ENCODE peak calls at places on chromosomes 1 and 21, in seven cellular contexts. Y is brain microvascular endothelial cell; K is left ventricle myocardium inferior; V is IMR-90; H is heart left ventricle; P is GM23338; Z is CD4-positive, CD25-positive, alpha-beta regulatory T cell. A is an unnamed sample.

GRCh38 chr1:111802110-111802509 is 46.4 kb downstream of the DDX20 start:
- DNase-seq in V (no peak), Z (no peak), P (no peak), Y (no peak), H (peak), K (peak), A (no peak)

GRCh38 chr21:28518620-28519019 is 474.1 kb downstream of the LTN1 start:
- DNase-seq in V (peak), K (no peak), Y (no peak), H (no peak), Z (no peak), P (no peak), A (no peak)

GRCh38 chr1:59077739-59078503 is 219.0 kb upstream of the FGGY start:
- DNase-seq in V (no peak), P (peak), H (no peak), K (no peak), Y (no peak), Z (no peak), A (no peak)

GRCh38 chr1:234541281-234541975 is 62.4 kb upstream of the TARBP1 start:
- DNase-seq in H (no peak), Z (no peak), Y (no peak), V (peak), P (no peak), K (no peak), A (no peak)

GRCh38 chr21:45972716-45973474 is 8.7 kb upstream of the COL6A1 start:
- DNase-seq in K (peak), V (peak), Z (no peak), Y (peak), P (peak), H (peak), A (no peak)

GRCh38 chr1:230878584-230878975 is 10.3 kb upstream of the C1orf198 start:
- DNase-seq in Y (no peak), H (no peak), K (no peak), Z (no peak), V (peak), P (no peak), A (no peak)

GRCh38 chr1:63731117-63732043 is 42.4 kb upstream of the ROR1 start:
- DNase-seq in Z (no peak), Y (peak), K (no peak), P (peak), H (peak), V (peak), A (no peak)

GRCh38 chr1:150072959-150073358 is 5.4 kb downstream of the VPS45 start:
- DNase-seq in P (peak), K (no peak), H (no peak), Y (no peak), Z (peak), V (peak), A (no peak)

GRCh38 chr21:35021546-35021945 is 27.6 kb downstream of the RUNX1 start:
- DNase-seq in V (no peak), Z (no peak), P (no peak), Y (no peak), H (no peak), K (no peak), A (no peak)

GRCh38 chr1:53369761-53370160 is 41.9 kb upstream of the LRP8 start:
- DNase-seq in Z (no peak), Y (no peak), V (no peak), K (no peak), H (no peak), P (no peak), A (no peak)

GRCh38 chr21:17352937-17353655 is 159.7 kb upstream of the CXADR start:
- DNase-seq in Y (no peak), Z (no peak), V (no peak), K (no peak), H (no peak), P (no peak), A (no peak)

GRCh38 chr1:33169290-33170055 is 12.4 kb downstream of the TRIM62 start:
- DNase-seq in H (no peak), V (peak), K (no peak), P (no peak), Y (peak), Z (no peak), A (peak)

GRCh38 chr1:33375316-33375715 is 54.4 kb upstream of the A3GALT2 start:
- DNase-seq in K (no peak), V (no peak), P (no peak), H (no peak), Z (no peak), Y (no peak), A (no peak)

GRCh38 chr1:31434101-31434871 is 21.3 kb downstream of the SERINC2 start:
- DNase-seq in H (no peak), Z (no peak), P (peak), Y (no peak), V (no peak), K (no peak), A (no peak)

GRCh38 chr21:42373908-42374455 is 7.6 kb upstream of the TFF1 start:
- DNase-seq in V (no peak), H (no peak), P (no peak), Z (no peak), K (no peak), Y (no peak), A (no peak)

GRCh38 chr1:78122389-78122788 is 76.6 kb downstream of the GIPC2 start:
- DNase-seq in Y (no peak), H (no peak), P (no peak), K (no peak), Z (no peak), V (no peak), A (no peak)
- H3K27ac ChIP-seq in Y (no peak), H (no peak), P (no peak), K (no peak), Z (no peak), V (no peak), A (no peak)

DNA sequence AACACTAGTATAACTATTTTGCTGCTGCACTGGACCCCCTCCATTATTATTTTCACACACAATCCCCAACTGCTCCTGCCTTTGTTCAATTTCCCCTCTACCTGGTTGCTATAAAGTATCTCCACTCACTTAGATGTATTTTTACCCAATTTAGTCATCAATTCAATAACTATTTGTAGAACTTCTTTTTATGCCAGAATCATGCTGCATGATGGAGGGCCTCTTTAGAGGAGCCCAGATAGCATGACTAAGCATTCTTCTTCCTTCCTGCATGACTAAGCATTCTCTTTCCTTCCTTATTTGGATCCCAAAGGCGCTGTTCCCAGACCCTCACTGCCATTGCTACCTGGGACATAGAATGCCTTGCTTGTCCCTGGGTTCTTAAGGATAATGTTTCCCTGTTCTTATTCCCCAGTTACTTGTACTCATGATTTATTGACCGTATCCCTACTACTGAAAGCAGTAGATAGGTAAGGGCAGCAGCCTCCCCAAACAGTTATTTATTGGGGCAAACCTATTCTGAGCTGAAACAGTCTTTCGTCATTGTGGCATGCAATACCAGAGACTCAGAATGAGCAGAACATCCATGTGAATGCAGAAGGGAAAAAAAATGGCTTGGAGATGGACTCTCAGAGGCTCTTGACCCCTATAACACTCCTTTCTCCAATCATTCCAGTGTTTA is 89.3 kb upstream of the AKT3 start:
- DNase-seq in V (peak), Z (no peak), H (no peak), K (no peak), Y (no peak), P (peak), A (no peak)
- H3K27ac ChIP-seq in V (no peak), Z (no peak), H (no peak), K (no peak), Y (no peak), P (no peak), A (no peak)

GRCh38 chr1:211514030-211514754 is 22.2 kb upstream of the RD3 start:
- DNase-seq in P (peak), H (peak), V (peak), K (peak), Z (peak), Y (peak), A (peak)

GRCh38 chr1:211511947-211512346 is 20.0 kb upstream of the RD3 start:
- DNase-seq in P (no peak), Y (peak), Z (no peak), V (peak), H (no peak), K (no peak), A (no peak)

GRCh38 chr1:211518330-211519289 is 26.6 kb upstream of the RD3 start:
- DNase-seq in H (no peak), K (no peak), Z (no peak), V (no peak), P (no peak), Y (no peak), A (no peak)

GRCh38 chr1:211517006-211517405 is 25.0 kb upstream of the RD3 start:
- DNase-seq in V (no peak), Y (no peak), P (peak), Z (peak), H (no peak), K (no peak), A (no peak)

DNA sequence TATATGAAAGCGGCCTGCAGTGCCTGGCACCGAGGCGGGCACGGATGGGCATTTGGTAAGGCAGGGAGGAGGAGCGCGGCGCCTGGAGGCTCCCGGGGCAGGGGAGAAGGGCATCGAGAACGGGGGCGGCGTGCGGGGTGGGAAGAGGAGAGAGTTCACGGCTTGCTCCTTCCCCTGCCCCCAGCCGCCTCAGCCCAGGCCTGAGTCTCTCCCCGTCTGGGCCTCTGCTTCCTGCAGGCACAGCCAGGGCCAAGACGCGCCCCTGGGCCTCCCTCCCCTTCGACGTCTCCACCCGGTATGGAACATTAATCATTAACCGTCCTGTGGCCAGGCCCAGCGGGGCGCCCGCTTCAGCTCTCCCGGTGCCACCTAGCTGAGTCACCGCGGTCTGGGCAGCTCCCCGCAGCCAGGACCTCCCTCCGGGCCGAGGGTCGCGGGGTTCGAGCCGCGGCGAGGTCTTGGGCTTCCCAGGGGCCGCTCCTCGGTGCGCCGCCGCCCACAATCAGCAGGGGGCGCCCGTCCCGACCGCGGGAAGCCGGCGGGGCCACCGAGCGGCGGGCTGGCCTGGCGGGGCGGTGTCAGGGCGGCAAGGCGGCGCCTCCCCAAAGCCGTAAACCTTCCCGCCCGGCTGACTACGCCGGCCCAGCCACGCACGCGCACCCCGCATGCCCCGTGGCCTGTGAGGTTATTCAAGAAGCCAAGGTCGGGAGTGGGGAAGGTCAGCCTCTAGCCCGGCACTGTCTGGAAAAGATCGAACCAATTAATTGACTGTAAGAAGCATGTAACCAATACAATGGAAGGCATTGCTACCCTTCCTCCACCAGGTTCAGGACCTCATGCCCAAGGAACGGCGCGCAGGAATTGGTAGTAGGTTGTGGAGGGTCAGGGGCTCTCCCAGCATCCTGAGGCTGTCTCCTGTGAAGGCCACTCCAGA is 23.4 kb upstream of the RD3 start:
- DNase-seq in Z (peak), V (peak), Y (peak), P (peak), H (peak), K (peak), A (peak)
- H3K27ac ChIP-seq in Z (no peak), V (peak), Y (peak), P (no peak), H (no peak), K (no peak), A (no peak)

GRCh38 chr1:107362468-107362867 is 221.6 kb downstream of the NTNG1 start:
- DNase-seq in P (no peak), H (no peak), K (no peak), Z (no peak), Y (no peak), V (no peak), A (no peak)
- H3K27ac ChIP-seq in P (no peak), H (no peak), K (no peak), Z (no peak), Y (no peak), V (no peak), A (no peak)

GRCh38 chr1:176517484-176517883 is 54.5 kb downstream of the PAPPA2 start:
- DNase-seq in H (no peak), P (no peak), V (no peak), Z (no peak), K (no peak), Y (no peak), A (no peak)
- H3K27ac ChIP-seq in H (no peak), P (no peak), V (no peak), Z (no peak), K (no peak), Y (no peak), A (no peak)

GRCh38 chr1:161157867-161158266 is 1.4 kb upstream of the USP21 start:
- DNase-seq in V (no peak), P (no peak), Y (no peak), H (no peak), K (no peak), Z (no peak), A (no peak)

GRCh38 chr1:161158316-161159016 is 834 bp upstream of the USP21 start:
- DNase-seq in V (no peak), H (no peak), Z (no peak), K (no peak), P (no peak), Y (no peak), A (no peak)

GRCh38 chr1:161159087-161159914 is at the start of gene USP21:
- DNase-seq in H (peak), Y (peak), V (peak), K (peak), P (peak), Z (peak), A (peak)

DNA sequence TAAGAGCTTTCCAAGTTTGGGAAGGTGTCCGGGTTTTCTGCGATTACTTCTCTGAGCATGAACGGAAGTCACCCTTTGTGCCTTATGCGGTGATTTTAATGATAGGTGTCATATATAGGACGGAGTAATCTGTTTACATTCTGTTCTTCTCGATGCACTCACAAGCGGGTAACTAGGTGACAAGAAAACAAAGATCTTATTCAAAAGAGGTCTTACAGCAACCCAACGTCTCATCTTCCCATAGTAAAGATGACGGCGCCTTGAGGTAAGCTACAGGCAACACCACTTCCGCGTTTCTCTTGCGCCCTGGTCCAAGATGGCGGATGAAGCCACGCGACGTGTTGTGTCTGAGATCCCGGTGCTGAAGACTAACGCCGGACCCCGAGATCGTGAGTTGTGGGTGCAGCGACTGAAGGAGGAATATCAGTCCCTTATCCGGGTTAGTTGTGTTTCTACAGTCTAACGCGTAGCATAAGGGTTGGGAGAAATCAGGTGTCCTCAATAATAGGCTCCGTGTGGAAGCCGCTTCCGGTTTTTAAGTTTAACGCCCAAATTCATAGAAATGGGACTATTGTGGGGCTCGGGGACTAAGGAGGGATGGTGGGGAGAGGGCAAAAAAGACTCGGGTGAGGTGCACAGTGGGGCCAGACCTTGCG is at the start of gene UFC1:
- DNase-seq in H (peak), K (peak), Y (peak), Z (peak), V (peak), P (peak), A (peak)
- H3K27ac ChIP-seq in H (peak), K (peak), Y (peak), Z (peak), V (peak), P (peak), A (peak)

DNA sequence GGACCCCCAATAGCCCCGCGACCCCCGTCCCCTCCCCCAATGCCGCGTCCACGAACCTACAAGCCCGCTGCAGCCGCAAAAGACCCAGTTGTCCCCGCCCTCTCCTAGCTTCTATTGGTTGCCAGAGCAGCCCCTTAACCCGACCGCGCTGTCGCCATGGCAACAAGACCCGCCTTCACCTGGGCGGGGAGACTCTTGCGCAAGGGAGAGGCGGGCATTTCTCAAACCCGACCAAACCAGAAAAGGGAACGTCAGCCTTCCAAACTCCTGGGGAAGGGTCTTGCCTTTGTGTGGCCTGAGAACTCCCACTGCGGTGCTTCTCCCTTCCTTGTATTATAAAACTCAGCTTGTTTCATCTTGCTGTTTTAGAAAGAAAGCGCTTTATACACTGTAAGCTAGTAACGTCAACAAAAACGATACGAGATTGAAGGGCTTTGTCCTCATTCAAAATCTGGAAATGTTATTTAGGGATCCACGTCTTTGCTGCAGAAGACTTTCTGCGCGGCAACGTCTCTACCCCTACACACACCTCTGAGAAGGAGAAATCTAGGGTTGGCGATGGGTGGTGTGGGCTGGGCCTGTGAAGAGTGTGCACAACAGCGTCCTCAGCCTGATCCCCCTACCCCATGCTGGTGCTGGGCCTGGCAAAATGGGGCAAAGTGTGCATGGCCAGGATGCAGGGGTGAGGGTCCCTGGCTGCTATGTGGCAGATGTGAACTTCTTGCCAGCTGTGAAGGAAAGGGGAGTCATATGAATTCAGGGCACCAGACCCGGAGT is at the start of gene TMEM9:
- DNase-seq in Z (peak), P (peak), H (peak), K (peak), V (peak), Y (peak), A (peak)
- H3K27ac ChIP-seq in Z (peak), P (peak), H (peak), K (peak), V (peak), Y (peak), A (peak)

GRCh38 chr1:43367026-43367903 is 546 bp downstream of the ELOVL1 start:
- DNase-seq in P (peak), K (peak), Y (no peak), Z (peak), V (no peak), H (no peak), A (no peak)

GRCh38 chr1:43367904-43368645 is at the start of gene ELOVL1:
- DNase-seq in V (peak), P (peak), K (peak), H (peak), Z (peak), Y (peak), A (peak)

GRCh38 chr1:43366601-43367025 is 1.2 kb downstream of the ELOVL1 start:
- DNase-seq in H (no peak), V (no peak), Z (no peak), K (no peak), Y (no peak), P (peak), A (no peak)

GRCh38 chr1:43365678-43366077 is 2.1 kb downstream of the ELOVL1 start:
- DNase-seq in V (no peak), Y (no peak), P (no peak), H (no peak), K (no peak), Z (no peak), A (no peak)

GRCh38 chr1:43366179-43366578 is 1.6 kb downstream of the ELOVL1 start:
- DNase-seq in V (no peak), P (peak), Z (no peak), H (no peak), K (peak), Y (no peak), A (no peak)
- H3K27ac ChIP-seq in V (peak), P (no peak), Z (peak), H (no peak), K (peak), Y (no peak), A (peak)

A was measured in substantia nigra.